ENCODE peak calls at places on chromosomes 16 and 17, in four cellular contexts. G is Peyer's patch, W is fibroblast of lung, Z is adrenal gland. Y is an unnamed sample.

GRCh38 chr17:5031365-5032082 is 3.7 kb downstream of the SLC52A1 start:
- DNase-seq in G (peak; percentile 94), W (peak; percentile 68), Z (peak; percentile 71), Y (no peak)

GRCh38 chr17:7590743-7591142 is 849 bp upstream of the SOX15 start:
- DNase-seq in G (no peak), W (peak; percentile 76), Z (no peak), Y (no peak)

GRCh38 chr17:64148017-64148631 is 18.2 kb upstream of the ERN1 start:
- DNase-seq in G (no peak), W (peak; percentile 45), Z (no peak), Y (no peak)

GRCh38 chr17:56866496-56866895 is 32.5 kb downstream of the DGKE start:
- DNase-seq in G (no peak), W (no peak), Z (no peak), Y (no peak)

GRCh38 chr16:25014500-25015147 is 545 bp downstream of the ARHGAP17 start:
- DNase-seq in G (peak; percentile 61), W (peak; percentile 54), Z (peak; percentile 55), Y (no peak)

GRCh38 chr16:65410801-65411200 is 288.9 kb upstream of the CDH11 start:
- DNase-seq in G (no peak), W (peak; percentile 82), Z (no peak), Y (no peak)

GRCh38 chr17:8673621-8674020 is 43.1 kb upstream of the MYH10 start:
- DNase-seq in G (no peak), W (peak; percentile 86), Z (no peak), Y (no peak)

GRCh38 chr17:47808036-47808829 is 13.4 kb downstream of the OSBPL7 start:
- DNase-seq in G (peak; percentile 39), W (no peak), Z (no peak), Y (no peak)

GRCh38 chr16:85670840-85671239 is 17.9 kb downstream of the GINS2 start:
- DNase-seq in G (no peak), W (no peak), Z (no peak), Y (no peak)

GRCh38 chr16:46714797-46715591 is 25.5 kb downstream of the ORC6 start:
- DNase-seq in G (no peak), W (no peak), Z (no peak), Y (no peak)

DNA sequence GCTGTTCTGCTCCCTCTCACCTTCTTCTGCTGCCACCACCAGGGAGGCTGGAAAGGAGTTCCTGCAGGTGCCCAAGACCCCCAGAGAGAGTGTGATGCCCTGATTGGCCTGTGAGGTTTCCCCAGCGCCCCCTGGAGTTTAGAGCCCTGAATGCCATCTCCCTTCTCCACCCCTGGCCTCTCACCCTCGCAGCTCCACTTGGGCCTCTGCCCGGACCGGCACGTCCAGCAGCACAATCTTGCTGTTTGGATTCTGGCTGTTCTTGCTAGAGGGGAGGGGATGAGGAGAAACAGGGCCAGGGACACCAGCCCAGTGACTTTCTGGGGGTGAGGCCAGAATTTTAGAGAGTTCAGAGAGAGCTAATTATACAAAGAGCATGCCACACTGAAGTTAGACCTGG is 12.5 kb upstream of the FAM171A2 start:
- DNase-seq in G (no peak), W (no peak), Z (no peak), Y (no peak)
- TF ChIP-seq CTCF in G (peak; percentile 20), W (peak; percentile 64), Z (peak; percentile 35), Y (peak; percentile 38)

DNA sequence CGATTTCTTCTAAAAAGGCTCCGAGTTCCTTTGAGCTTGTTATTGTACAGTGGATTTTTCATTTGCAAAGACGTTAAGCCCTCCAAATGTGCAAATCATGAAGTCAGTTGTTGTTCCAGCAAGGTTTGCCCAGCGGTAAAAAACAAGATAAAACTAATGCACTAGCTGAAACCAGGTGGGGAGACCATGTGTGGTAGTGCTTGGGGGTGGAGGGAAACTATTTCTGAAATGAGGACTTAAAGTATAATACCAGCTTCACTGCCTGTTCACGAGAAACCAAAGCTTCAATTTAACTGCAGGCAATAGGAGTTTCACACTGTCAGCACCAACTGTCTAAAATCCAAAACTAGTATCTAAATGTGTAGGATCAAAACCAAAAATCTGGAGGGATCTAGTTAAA is 22.3 kb downstream of the SMARCE1 start:
- DNase-seq in G (no peak), W (no peak), Z (no peak), Y (no peak)
- TF ChIP-seq CTCF in G (no peak), W (no peak), Z (no peak), Y (no peak)

DNA sequence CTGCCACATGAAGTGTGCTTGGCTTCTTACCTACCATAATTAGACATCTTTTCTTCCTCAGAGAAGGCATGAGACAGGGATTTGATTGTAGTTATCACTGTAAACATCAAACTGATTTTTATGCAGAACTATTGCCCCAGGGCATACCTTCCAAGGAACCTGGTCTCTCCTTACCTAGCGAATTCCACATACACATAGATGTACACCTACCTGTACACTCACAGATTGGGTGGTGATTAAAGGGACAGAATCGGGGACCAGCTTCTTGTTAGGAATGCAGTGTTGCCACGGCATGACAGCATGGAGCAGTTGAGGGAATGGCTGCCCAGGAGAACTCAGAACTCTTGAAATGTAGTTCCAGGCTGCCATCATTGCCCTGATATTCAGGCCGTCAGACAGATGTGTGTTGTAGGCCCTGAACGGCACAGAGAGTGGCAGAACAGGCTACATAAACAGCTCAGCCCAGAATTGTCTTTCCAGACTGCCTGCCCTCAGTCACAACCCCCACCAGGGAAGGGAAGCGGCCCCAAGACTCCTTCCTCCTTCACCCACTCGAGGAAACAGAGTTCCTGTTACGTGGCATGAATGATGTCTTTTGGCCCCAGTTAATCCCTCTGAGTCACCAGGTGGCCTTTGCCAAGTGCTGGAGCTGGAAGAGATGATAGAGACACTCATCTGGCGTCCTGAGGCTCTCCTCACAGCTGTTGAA is 17.8 kb upstream of the NAGLU start:
- DNase-seq in G (peak; percentile 91), W (peak; percentile 97), Z (peak; percentile 86), Y (peak; percentile 86)
- TF ChIP-seq CTCF in G (no peak), W (no peak), Z (no peak), Y (no peak)

DNA sequence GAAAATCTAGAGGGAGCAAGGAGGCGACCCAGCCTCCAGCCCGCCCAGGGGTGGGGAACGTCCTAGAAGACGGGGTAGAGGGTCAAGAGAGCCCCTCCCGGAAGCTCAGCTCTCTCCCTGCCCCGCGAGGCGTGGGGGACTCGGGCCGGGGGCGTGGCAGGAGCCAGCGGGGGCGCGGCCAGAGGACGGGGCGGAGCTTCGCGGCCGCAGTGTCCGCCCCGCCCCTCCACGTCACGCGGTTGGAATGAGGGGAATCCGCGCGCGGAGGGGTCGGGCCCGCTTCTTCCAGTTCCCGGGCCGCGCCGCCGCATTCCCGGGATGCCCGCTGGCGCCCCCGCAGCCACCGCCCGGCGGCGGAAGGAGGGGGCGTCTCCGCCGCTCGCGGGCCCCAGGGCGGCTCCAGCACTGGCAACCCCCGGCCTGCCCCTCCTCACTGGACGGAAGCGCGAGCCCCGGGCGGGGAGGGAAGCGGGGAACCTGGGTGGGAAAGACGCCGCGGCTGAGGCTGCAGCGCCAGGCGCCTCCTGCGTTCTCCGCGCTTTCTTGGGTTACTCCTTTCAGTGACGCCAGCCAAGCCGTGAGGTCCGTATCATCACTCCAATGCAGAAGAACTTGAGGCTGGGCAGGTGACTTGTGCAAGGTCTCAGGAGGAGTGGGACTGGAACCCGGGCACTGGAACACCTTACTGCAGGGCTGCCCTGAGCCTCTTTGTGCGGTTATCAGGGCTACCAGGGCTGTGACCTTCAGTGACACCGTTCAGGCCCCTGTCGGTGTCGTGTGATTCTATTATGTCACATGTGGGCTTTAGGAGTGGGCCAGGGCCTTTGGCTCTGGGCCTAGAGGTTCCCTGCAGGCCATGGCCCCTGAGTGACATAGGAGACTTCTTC is 4.3 kb downstream of the MYO1C start:
- DNase-seq in G (peak; percentile 92), W (peak; percentile 84), Z (peak; percentile 86), Y (no peak)
- TF ChIP-seq CTCF in G (no peak), W (no peak), Z (peak; percentile 28), Y (no peak)

DNA sequence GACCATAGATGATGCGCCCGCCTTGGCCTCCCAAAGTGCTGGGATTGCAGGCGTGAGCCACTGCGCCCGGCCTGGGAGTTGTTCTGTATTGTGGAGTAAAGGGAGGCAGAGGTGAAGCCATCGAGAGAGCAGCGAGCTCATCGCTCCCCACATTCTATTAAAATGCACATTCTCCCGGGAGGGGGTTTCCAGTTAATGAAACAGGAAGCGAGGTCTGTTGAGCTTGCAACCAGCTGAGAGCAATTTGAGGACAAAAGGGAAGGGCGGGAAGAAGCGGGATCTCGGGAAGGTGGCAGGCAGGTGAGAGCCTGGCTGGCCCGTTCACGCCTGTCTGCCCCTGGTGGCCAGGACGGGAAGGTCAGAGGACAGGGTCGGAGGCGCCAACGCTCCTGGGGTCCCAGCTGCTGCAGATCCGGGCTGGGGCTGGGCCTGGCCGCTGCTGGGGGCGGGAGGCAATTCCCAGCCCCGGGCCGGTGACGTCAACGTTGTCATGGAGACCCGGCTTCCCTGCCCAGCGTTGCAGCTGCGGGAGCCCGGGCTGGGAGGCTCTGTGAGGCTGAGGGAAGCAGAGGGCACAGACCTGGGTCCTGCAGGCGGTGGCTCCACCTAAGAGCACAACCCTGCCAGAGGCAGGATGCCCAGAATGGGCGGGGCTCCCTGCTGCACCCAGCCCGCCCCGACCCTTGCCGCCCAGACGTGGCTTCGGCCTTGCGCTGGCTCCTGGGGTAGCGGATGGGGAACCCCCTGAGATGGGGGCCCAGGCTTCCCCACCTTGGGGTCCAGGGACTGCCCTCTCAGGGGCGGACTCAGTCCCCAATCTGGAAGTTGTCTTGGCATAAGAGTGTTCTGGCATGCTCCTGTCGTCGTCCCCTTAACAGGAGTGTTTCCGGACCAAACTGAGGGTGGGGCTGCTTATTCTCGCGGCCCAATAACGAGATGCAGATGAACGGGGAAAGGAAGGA is 48.7 kb upstream of the PLCG2 start:
- DNase-seq in G (peak; percentile 90), W (peak; percentile 80), Z (peak; percentile 83), Y (peak; percentile 3)
- TF ChIP-seq CTCF in G (peak; percentile 84), W (peak; percentile 60), Z (peak; percentile 51), Y (peak; percentile 66)